ENCODE peak calls at places on chromosomes 6 and 20, in six cellular contexts. One of them, this sample, is unnamed.

GRCh38 chr6:43088654-43089056 is 12.5 kb downstream of the PTK7 start:
- DNase-seq in PC-3: no peak
- DNase-seq in body of pancreas: no peak
- DNase-seq in stimulated activated CD8-positive, alpha-beta memory T cell treated with anti-CD3 and anti-CD28 coated beads, Interleukin-15, amount 100 ng/mL, for 1 hour: no peak
- DNase-seq in NCI-H2081: no peak
- DNase-seq in NCI-H1694: no peak
- DNase-seq in this sample: no peak

GRCh38 chr6:109526905-109527628 is 44.0 kb upstream of the ZBTB24 start:
- DNase-seq in PC-3: peak
- DNase-seq in body of pancreas: peak
- DNase-seq in stimulated activated CD8-positive, alpha-beta memory T cell treated with anti-CD3 and anti-CD28 coated beads, Interleukin-15, amount 100 ng/mL, for 1 hour: peak
- DNase-seq in NCI-H2081: peak
- DNase-seq in NCI-H1694: peak
- DNase-seq in this sample: no peak

GRCh38 chr6:106168097-106168888 is 82.2 kb downstream of the PRDM1 start:
- DNase-seq in PC-3: no peak
- DNase-seq in body of pancreas: no peak
- DNase-seq in stimulated activated CD8-positive, alpha-beta memory T cell treated with anti-CD3 and anti-CD28 coated beads, Interleukin-15, amount 100 ng/mL, for 1 hour: no peak
- DNase-seq in NCI-H2081: no peak
- DNase-seq in NCI-H1694: peak
- DNase-seq in this sample: no peak

GRCh38 chr6:165663283-165663735 is 268 bp upstream of the PDE10A start:
- DNase-seq in PC-3: peak
- DNase-seq in body of pancreas: peak
- DNase-seq in stimulated activated CD8-positive, alpha-beta memory T cell treated with anti-CD3 and anti-CD28 coated beads, Interleukin-15, amount 100 ng/mL, for 1 hour: no peak
- DNase-seq in NCI-H2081: no peak
- DNase-seq in NCI-H1694: no peak
- DNase-seq in this sample: no peak

GRCh38 chr20:24665741-24666191 is 196.3 kb downstream of the SYNDIG1 start:
- DNase-seq in PC-3: no peak
- DNase-seq in body of pancreas: no peak
- DNase-seq in stimulated activated CD8-positive, alpha-beta memory T cell treated with anti-CD3 and anti-CD28 coated beads, Interleukin-15, amount 100 ng/mL, for 1 hour: no peak
- DNase-seq in NCI-H2081: no peak
- DNase-seq in NCI-H1694: no peak
- DNase-seq in this sample: no peak

GRCh38 chr20:3660262-3661059 is 2.7 kb downstream of the GFRA4 start:
- DNase-seq in PC-3: no peak
- DNase-seq in body of pancreas: no peak
- DNase-seq in stimulated activated CD8-positive, alpha-beta memory T cell treated with anti-CD3 and anti-CD28 coated beads, Interleukin-15, amount 100 ng/mL, for 1 hour: no peak
- DNase-seq in NCI-H2081: no peak
- DNase-seq in NCI-H1694: no peak
- DNase-seq in this sample: no peak

GRCh38 chr20:50710492-50711063 is 19.2 kb upstream of the RIPOR3 start:
- DNase-seq in PC-3: peak
- DNase-seq in body of pancreas: peak
- DNase-seq in stimulated activated CD8-positive, alpha-beta memory T cell treated with anti-CD3 and anti-CD28 coated beads, Interleukin-15, amount 100 ng/mL, for 1 hour: no peak
- DNase-seq in NCI-H2081: no peak
- DNase-seq in NCI-H1694: no peak
- DNase-seq in this sample: no peak

GRCh38 chr6:110589865-110590513 is 113.6 kb upstream of the SLC22A16 start:
- DNase-seq in PC-3: no peak
- DNase-seq in body of pancreas: no peak
- DNase-seq in stimulated activated CD8-positive, alpha-beta memory T cell treated with anti-CD3 and anti-CD28 coated beads, Interleukin-15, amount 100 ng/mL, for 1 hour: no peak
- DNase-seq in NCI-H2081: no peak
- DNase-seq in NCI-H1694: no peak
- DNase-seq in this sample: no peak

GRCh38 chr20:54118220-54119001 is 48.0 kb upstream of the BCAS1 start:
- DNase-seq in PC-3: no peak
- DNase-seq in body of pancreas: no peak
- DNase-seq in stimulated activated CD8-positive, alpha-beta memory T cell treated with anti-CD3 and anti-CD28 coated beads, Interleukin-15, amount 100 ng/mL, for 1 hour: no peak
- DNase-seq in NCI-H2081: no peak
- DNase-seq in NCI-H1694: no peak
- DNase-seq in this sample: no peak

GRCh38 chr20:61755971-61756421 is 309.7 kb downstream of the TAF4 start:
- DNase-seq in PC-3: no peak
- DNase-seq in body of pancreas: no peak
- DNase-seq in stimulated activated CD8-positive, alpha-beta memory T cell treated with anti-CD3 and anti-CD28 coated beads, Interleukin-15, amount 100 ng/mL, for 1 hour: no peak
- DNase-seq in NCI-H2081: no peak
- DNase-seq in NCI-H1694: no peak
- DNase-seq in this sample: no peak

GRCh38 chr6:56023829-56024228 is 148.4 kb upstream of the BMP5 start:
- DNase-seq in PC-3: no peak
- DNase-seq in body of pancreas: no peak
- DNase-seq in stimulated activated CD8-positive, alpha-beta memory T cell treated with anti-CD3 and anti-CD28 coated beads, Interleukin-15, amount 100 ng/mL, for 1 hour: no peak
- DNase-seq in NCI-H2081: no peak
- DNase-seq in NCI-H1694: no peak
- DNase-seq in this sample: no peak

GRCh38 chr6:44284119-44284518 is 13.9 kb downstream of the TMEM151B start:
- DNase-seq in PC-3: no peak
- DNase-seq in body of pancreas: no peak
- DNase-seq in stimulated activated CD8-positive, alpha-beta memory T cell treated with anti-CD3 and anti-CD28 coated beads, Interleukin-15, amount 100 ng/mL, for 1 hour: no peak
- DNase-seq in NCI-H2081: no peak
- DNase-seq in NCI-H1694: no peak
- DNase-seq in this sample: no peak

GRCh38 chr6:108589244-108589730 is 28.6 kb downstream of the FOXO3 start:
- DNase-seq in PC-3: peak
- DNase-seq in body of pancreas: peak
- DNase-seq in stimulated activated CD8-positive, alpha-beta memory T cell treated with anti-CD3 and anti-CD28 coated beads, Interleukin-15, amount 100 ng/mL, for 1 hour: no peak
- DNase-seq in NCI-H2081: no peak
- DNase-seq in NCI-H1694: no peak
- DNase-seq in this sample: no peak

GRCh38 chr6:113449051-113449450 is 408.1 kb upstream of the MARCKS start:
- DNase-seq in PC-3: peak
- DNase-seq in body of pancreas: no peak
- DNase-seq in stimulated activated CD8-positive, alpha-beta memory T cell treated with anti-CD3 and anti-CD28 coated beads, Interleukin-15, amount 100 ng/mL, for 1 hour: no peak
- DNase-seq in NCI-H2081: no peak
- DNase-seq in NCI-H1694: no peak
- DNase-seq in this sample: no peak

GRCh38 chr6:139295906-139296305 is 4.1 kb upstream of the TXLNB start:
- DNase-seq in PC-3: no peak
- DNase-seq in body of pancreas: no peak
- DNase-seq in stimulated activated CD8-positive, alpha-beta memory T cell treated with anti-CD3 and anti-CD28 coated beads, Interleukin-15, amount 100 ng/mL, for 1 hour: no peak
- DNase-seq in NCI-H2081: no peak
- DNase-seq in NCI-H1694: no peak
- DNase-seq in this sample: no peak

GRCh38 chr6:109978174-109979032 is at the start of gene GPR6:
- DNase-seq in PC-3: peak
- DNase-seq in body of pancreas: peak
- DNase-seq in stimulated activated CD8-positive, alpha-beta memory T cell treated with anti-CD3 and anti-CD28 coated beads, Interleukin-15, amount 100 ng/mL, for 1 hour: peak
- DNase-seq in NCI-H2081: peak
- DNase-seq in NCI-H1694: peak
- DNase-seq in this sample: no peak

GRCh38 chr6:6788394-6789020 is 200.0 kb downstream of the LY86 start:
- DNase-seq in PC-3: peak
- DNase-seq in body of pancreas: peak
- DNase-seq in stimulated activated CD8-positive, alpha-beta memory T cell treated with anti-CD3 and anti-CD28 coated beads, Interleukin-15, amount 100 ng/mL, for 1 hour: no peak
- DNase-seq in NCI-H2081: peak
- DNase-seq in NCI-H1694: peak
- DNase-seq in this sample: no peak

GRCh38 chr6:47042238-47042843 is at the start of gene ADGRF1:
- DNase-seq in PC-3: peak
- DNase-seq in body of pancreas: peak
- DNase-seq in stimulated activated CD8-positive, alpha-beta memory T cell treated with anti-CD3 and anti-CD28 coated beads, Interleukin-15, amount 100 ng/mL, for 1 hour: no peak
- DNase-seq in NCI-H2081: no peak
- DNase-seq in NCI-H1694: no peak
- DNase-seq in this sample: no peak

GRCh38 chr20:2156666-2157624 is 55.3 kb downstream of the STK35 start:
- DNase-seq in PC-3: no peak
- DNase-seq in body of pancreas: no peak
- DNase-seq in stimulated activated CD8-positive, alpha-beta memory T cell treated with anti-CD3 and anti-CD28 coated beads, Interleukin-15, amount 100 ng/mL, for 1 hour: no peak
- DNase-seq in NCI-H2081: no peak
- DNase-seq in NCI-H1694: no peak
- DNase-seq in this sample: no peak

GRCh38 chr6:63814459-63814858 is 178.9 kb downstream of the PHF3 start:
- DNase-seq in PC-3: peak
- DNase-seq in body of pancreas: no peak
- DNase-seq in stimulated activated CD8-positive, alpha-beta memory T cell treated with anti-CD3 and anti-CD28 coated beads, Interleukin-15, amount 100 ng/mL, for 1 hour: no peak
- DNase-seq in NCI-H2081: no peak
- DNase-seq in NCI-H1694: no peak
- DNase-seq in this sample: no peak

GRCh38 chr6:16803294-16804006 is 42.2 kb upstream of the ATXN1 start:
- DNase-seq in PC-3: no peak
- DNase-seq in body of pancreas: peak
- DNase-seq in stimulated activated CD8-positive, alpha-beta memory T cell treated with anti-CD3 and anti-CD28 coated beads, Interleukin-15, amount 100 ng/mL, for 1 hour: no peak
- DNase-seq in NCI-H2081: no peak
- DNase-seq in NCI-H1694: no peak
- DNase-seq in this sample: no peak

GRCh38 chr6:31966997-31967925 is 4.7 kb downstream of the DXO start:
- DNase-seq in PC-3: no peak
- DNase-seq in body of pancreas: no peak
- DNase-seq in stimulated activated CD8-positive, alpha-beta memory T cell treated with anti-CD3 and anti-CD28 coated beads, Interleukin-15, amount 100 ng/mL, for 1 hour: no peak
- DNase-seq in NCI-H2081: no peak
- DNase-seq in NCI-H1694: no peak
- DNase-seq in this sample: no peak

GRCh38 chr20:3712279-3712873 is at the start of gene SIGLEC1:
- DNase-seq in PC-3: no peak
- DNase-seq in body of pancreas: peak
- DNase-seq in stimulated activated CD8-positive, alpha-beta memory T cell treated with anti-CD3 and anti-CD28 coated beads, Interleukin-15, amount 100 ng/mL, for 1 hour: no peak
- DNase-seq in NCI-H2081: no peak
- DNase-seq in NCI-H1694: no peak
- DNase-seq in this sample: no peak

GRCh38 chr6:106525111-106525884 is 104.0 kb downstream of the RTN4IP1 start:
- DNase-seq in PC-3: peak
- DNase-seq in body of pancreas: no peak
- DNase-seq in stimulated activated CD8-positive, alpha-beta memory T cell treated with anti-CD3 and anti-CD28 coated beads, Interleukin-15, amount 100 ng/mL, for 1 hour: no peak
- DNase-seq in NCI-H2081: no peak
- DNase-seq in NCI-H1694: no peak
- DNase-seq in this sample: no peak

GRCh38 chr6:15433517-15433874 is 187.6 kb downstream of the JARID2 start:
- DNase-seq in PC-3: no peak
- DNase-seq in body of pancreas: no peak
- DNase-seq in stimulated activated CD8-positive, alpha-beta memory T cell treated with anti-CD3 and anti-CD28 coated beads, Interleukin-15, amount 100 ng/mL, for 1 hour: no peak
- DNase-seq in NCI-H2081: no peak
- DNase-seq in NCI-H1694: no peak
- DNase-seq in this sample: no peak

GRCh38 chr6:158807515-158808441 is 11.4 kb downstream of the EZR start:
- DNase-seq in PC-3: no peak
- DNase-seq in body of pancreas: no peak
- DNase-seq in stimulated activated CD8-positive, alpha-beta memory T cell treated with anti-CD3 and anti-CD28 coated beads, Interleukin-15, amount 100 ng/mL, for 1 hour: no peak
- DNase-seq in NCI-H2081: no peak
- DNase-seq in NCI-H1694: no peak
- DNase-seq in this sample: no peak

GRCh38 chr6:97813881-97814280 is 530.9 kb upstream of the MMS22L start:
- DNase-seq in PC-3: no peak
- DNase-seq in body of pancreas: no peak
- DNase-seq in stimulated activated CD8-positive, alpha-beta memory T cell treated with anti-CD3 and anti-CD28 coated beads, Interleukin-15, amount 100 ng/mL, for 1 hour: no peak
- DNase-seq in NCI-H2081: no peak
- DNase-seq in NCI-H1694: no peak
- DNase-seq in this sample: no peak

GRCh38 chr6:81875776-81876293 is 123.4 kb upstream of the TENT5A start:
- DNase-seq in PC-3: no peak
- DNase-seq in body of pancreas: no peak
- DNase-seq in stimulated activated CD8-positive, alpha-beta memory T cell treated with anti-CD3 and anti-CD28 coated beads, Interleukin-15, amount 100 ng/mL, for 1 hour: no peak
- DNase-seq in NCI-H2081: no peak
- DNase-seq in NCI-H1694: no peak
- DNase-seq in this sample: no peak

GRCh38 chr20:51700809-51701285 is 67.3 kb downstream of the ATP9A start:
- DNase-seq in PC-3: peak
- DNase-seq in body of pancreas: peak
- DNase-seq in stimulated activated CD8-positive, alpha-beta memory T cell treated with anti-CD3 and anti-CD28 coated beads, Interleukin-15, amount 100 ng/mL, for 1 hour: no peak
- DNase-seq in NCI-H2081: peak
- DNase-seq in NCI-H1694: peak
- DNase-seq in this sample: no peak

GRCh38 chr20:22507240-22507961 is 77.0 kb downstream of the FOXA2 start:
- DNase-seq in PC-3: no peak
- DNase-seq in body of pancreas: no peak
- DNase-seq in stimulated activated CD8-positive, alpha-beta memory T cell treated with anti-CD3 and anti-CD28 coated beads, Interleukin-15, amount 100 ng/mL, for 1 hour: no peak
- DNase-seq in NCI-H2081: no peak
- DNase-seq in NCI-H1694: no peak
- DNase-seq in this sample: no peak

GRCh38 chr6:143595256-143596036 is 82.3 kb upstream of the PHACTR2 start:
- DNase-seq in PC-3: no peak
- DNase-seq in body of pancreas: no peak
- DNase-seq in stimulated activated CD8-positive, alpha-beta memory T cell treated with anti-CD3 and anti-CD28 coated beads, Interleukin-15, amount 100 ng/mL, for 1 hour: no peak
- DNase-seq in NCI-H2081: no peak
- DNase-seq in NCI-H1694: no peak
- DNase-seq in this sample: no peak

GRCh38 chr6:111210074-111210729 is 122.9 kb downstream of the SLC16A10 start:
- DNase-seq in PC-3: peak
- DNase-seq in body of pancreas: no peak
- DNase-seq in stimulated activated CD8-positive, alpha-beta memory T cell treated with anti-CD3 and anti-CD28 coated beads, Interleukin-15, amount 100 ng/mL, for 1 hour: no peak
- DNase-seq in NCI-H2081: peak
- DNase-seq in NCI-H1694: peak
- DNase-seq in this sample: no peak

GRCh38 chr20:8254911-8255582 is 123.0 kb downstream of the PLCB1 start:
- DNase-seq in PC-3: no peak
- DNase-seq in body of pancreas: no peak
- DNase-seq in stimulated activated CD8-positive, alpha-beta memory T cell treated with anti-CD3 and anti-CD28 coated beads, Interleukin-15, amount 100 ng/mL, for 1 hour: no peak
- DNase-seq in NCI-H2081: no peak
- DNase-seq in NCI-H1694: no peak
- DNase-seq in this sample: no peak

GRCh38 chr6:26575494-26575939 is 21.2 kb upstream of the ABT1 start:
- DNase-seq in PC-3: no peak
- DNase-seq in body of pancreas: no peak
- DNase-seq in stimulated activated CD8-positive, alpha-beta memory T cell treated with anti-CD3 and anti-CD28 coated beads, Interleukin-15, amount 100 ng/mL, for 1 hour: no peak
- DNase-seq in NCI-H2081: no peak
- DNase-seq in NCI-H1694: no peak
- DNase-seq in this sample: no peak

GRCh38 chr20:38426498-38426897 is 8.6 kb downstream of the SNHG17 start:
- DNase-seq in PC-3: no peak
- DNase-seq in body of pancreas: no peak
- DNase-seq in stimulated activated CD8-positive, alpha-beta memory T cell treated with anti-CD3 and anti-CD28 coated beads, Interleukin-15, amount 100 ng/mL, for 1 hour: no peak
- DNase-seq in NCI-H2081: no peak
- DNase-seq in NCI-H1694: no peak
- DNase-seq in this sample: no peak

This sample was measured in central memory CD8-positive, alpha-beta T cell.